ENCODE peak calls at places on chromosomes 12 and 14, in seven cellular contexts. X, W, K, E, R, A and L are unnamed samples.
A peak's percentile ranks its signal among the peaks of the same experiment; 100 is the strongest.

GRCh38 chr14:50980451-50980850 is 36.2 kb upstream of the PYGL start:
- DNase-seq in W (no peak), A (no peak), E (no peak), R (no peak), X (no peak), K (no peak), L (no peak)

GRCh38 chr12:5220835-5221234 is 177.2 kb downstream of the KCNA5 start:
- DNase-seq in R (no peak), X (no peak), E (no peak), A (no peak), W (no peak), K (no peak), L (no peak)

GRCh38 chr12:103930787-103931536 is 752 bp downstream of the HSP90B1 start:
- DNase-seq in E (peak; percentile 68), W (no peak), R (peak; percentile 68), X (peak; percentile 37), K (peak; percentile 26), A (no peak), L (peak; percentile 19)

GRCh38 chr14:31990959-31991541 is 86.1 kb upstream of the ARHGAP5 start:
- DNase-seq in K (no peak), W (no peak), X (no peak), E (peak; percentile 59), R (no peak), A (no peak), L (peak; percentile 60)

GRCh38 chr12:47740536-47741339 is 15.4 kb upstream of the ENDOU start:
- DNase-seq in X (no peak), A (no peak), E (no peak), R (peak; percentile 62), K (no peak), W (peak; percentile 31), L (no peak)

GRCh38 chr14:104246401-104247335 is 108.3 kb downstream of the KIF26A start:
- DNase-seq in W (no peak), A (no peak), K (no peak), E (no peak), R (no peak), X (no peak), L (peak; percentile 9)

GRCh38 chr14:49970474-49971147 is 77.7 kb downstream of the ARF6 start:
- DNase-seq in E (peak; percentile 43), R (peak; percentile 48), K (no peak), A (no peak), X (no peak), W (no peak), L (no peak)

GRCh38 chr12:117933545-117933944 is 35.2 kb downstream of the KSR2 start:
- DNase-seq in W (no peak), K (no peak), E (no peak), A (no peak), X (no peak), R (no peak), L (no peak)

GRCh38 chr12:103627189-103627855 is 40.2 kb downstream of the STAB2 start:
- DNase-seq in W (no peak), X (no peak), K (no peak), R (no peak), E (peak; percentile 20), A (no peak), L (no peak)

GRCh38 chr14:103898711-103899110 is 29.5 kb upstream of the TDRD9 start:
- DNase-seq in E (no peak), W (no peak), R (no peak), X (no peak), K (no peak), A (no peak), L (no peak)

GRCh38 chr12:53965251-53966069 is 7.5 kb upstream of the HOXC11 start:
- DNase-seq in X (peak; percentile 96), R (no peak), W (no peak), E (no peak), A (no peak), K (no peak), L (no peak)

GRCh38 chr12:17301544-17301943 is 695.6 kb upstream of the LMO3 start:
- DNase-seq in E (no peak), K (no peak), A (peak; percentile 3), W (no peak), X (peak; percentile 33), R (no peak), L (no peak)

GRCh38 chr12:63994704-63995103 is 150.2 kb downstream of the SRGAP1 start:
- DNase-seq in X (no peak), E (peak; percentile 76), W (peak; percentile 47), A (no peak), R (no peak), K (no peak), L (no peak)

GRCh38 chr14:103870891-103871595 is 23.7 kb upstream of the PPP1R13B start:
- DNase-seq in E (no peak), K (no peak), W (no peak), A (no peak), X (no peak), R (no peak), L (no peak)

GRCh38 chr12:82665142-82665923 is 21.4 kb upstream of the TMTC2 start:
- DNase-seq in E (no peak), K (no peak), W (no peak), R (no peak), X (peak; percentile 56), A (no peak), L (no peak)

GRCh38 chr12:106736051-106736957 is 38.2 kb upstream of the RIC8B start:
- DNase-seq in E (peak; percentile 13), K (no peak), R (peak; percentile 60), X (peak; percentile 30), W (no peak), A (no peak), L (peak; percentile 13)

GRCh38 chr12:77082021-77082420 is 16.7 kb upstream of the E2F7 start:
- DNase-seq in A (no peak), R (no peak), E (no peak), X (no peak), K (no peak), W (no peak), L (no peak)

GRCh38 chr12:57753938-57754337 is 965 bp upstream of the MARCHF9 start:
- DNase-seq in A (no peak), E (no peak), K (no peak), R (no peak), X (no peak), W (no peak), L (no peak)

GRCh38 chr14:50397461-50398196 is 948 bp upstream of the CDKL1 start:
- DNase-seq in A (no peak), R (no peak), X (peak; percentile 21), K (no peak), E (peak; percentile 63), W (peak; percentile 41), L (peak; percentile 68)

GRCh38 chr14:54000341-54000811 is 43.8 kb upstream of the BMP4 start:
- DNase-seq in K (no peak), X (no peak), A (no peak), R (no peak), W (no peak), E (peak; percentile 50), L (no peak)

GRCh38 chr12:65672441-65672840 is 151.8 kb upstream of the HMGA2 start:
- DNase-seq in K (no peak), X (peak; percentile 21), R (no peak), E (no peak), W (no peak), A (no peak), L (no peak)

GRCh38 chr12:68406134-68406576 is 74.0 kb upstream of the MDM1 start:
- DNase-seq in E (peak; percentile 81), W (peak; percentile 32), R (no peak), X (peak; percentile 52), A (no peak), K (no peak), L (peak; percentile 75)

GRCh38 chr12:5328669-5329068 is 103.2 kb upstream of the NTF3 start:
- DNase-seq in K (no peak), W (no peak), R (no peak), A (no peak), E (no peak), X (no peak), L (no peak)

GRCh38 chr12:11307143-11307542 is 3.1 kb downstream of the PRB4 start:
- DNase-seq in K (no peak), R (no peak), W (no peak), A (no peak), E (no peak), X (no peak), L (peak; percentile 63)
- H2AFZ ChIP-seq in K (no peak overlapping the region), R (no peak overlapping the region), W (no peak overlapping the region), A (no peak overlapping the region), E (no peak overlapping the region), X (no peak overlapping the region), L (no peak overlapping the region)

GRCh38 chr12:81205394-81205793 is 127.5 kb downstream of the ACSS3 start:
- DNase-seq in E (no peak), W (no peak), X (no peak), A (no peak), K (no peak), R (no peak), L (no peak)

GRCh38 chr12:81209001-81209400 is 131.1 kb downstream of the ACSS3 start:
- DNase-seq in R (no peak), X (no peak), E (peak; percentile 54), W (no peak), K (no peak), A (no peak), L (no peak)

GRCh38 chr12:81208193-81208946 is 130.5 kb downstream of the ACSS3 start:
- DNase-seq in E (peak; percentile 1), A (no peak), W (no peak), K (no peak), R (no peak), X (no peak), L (no peak)

GRCh38 chr12:81207173-81207572 is 129.3 kb downstream of the ACSS3 start:
- DNase-seq in A (no peak), X (peak; percentile 63), E (no peak), R (no peak), K (no peak), W (no peak), L (no peak)

GRCh38 chr12:81206425-81206824 is 128.5 kb downstream of the ACSS3 start:
- DNase-seq in K (no peak), E (no peak), W (no peak), X (peak; percentile 36), A (no peak), R (no peak), L (no peak)
- H2AFZ ChIP-seq in K (peak overlapping the region; percentile 31), E (no peak overlapping the region), W (no peak overlapping the region), X (no peak overlapping the region), A (no peak overlapping the region), R (no peak overlapping the region), L (no peak overlapping the region)

GRCh38 chr12:132686831-132687210 is 321 bp downstream of the POLE start:
- DNase-seq in E (peak; percentile 70), W (peak; percentile 84), A (no peak), X (peak; percentile 48), K (no peak), R (no peak), L (no peak)
- H2AFZ ChIP-seq in E (peak overlapping the region; percentile 66), W (no peak overlapping the region), A (no peak overlapping the region), X (no peak overlapping the region), K (peak overlapping the region; percentile 89), R (no peak overlapping the region), L (peak overlapping the region; percentile 71)

DNA sequence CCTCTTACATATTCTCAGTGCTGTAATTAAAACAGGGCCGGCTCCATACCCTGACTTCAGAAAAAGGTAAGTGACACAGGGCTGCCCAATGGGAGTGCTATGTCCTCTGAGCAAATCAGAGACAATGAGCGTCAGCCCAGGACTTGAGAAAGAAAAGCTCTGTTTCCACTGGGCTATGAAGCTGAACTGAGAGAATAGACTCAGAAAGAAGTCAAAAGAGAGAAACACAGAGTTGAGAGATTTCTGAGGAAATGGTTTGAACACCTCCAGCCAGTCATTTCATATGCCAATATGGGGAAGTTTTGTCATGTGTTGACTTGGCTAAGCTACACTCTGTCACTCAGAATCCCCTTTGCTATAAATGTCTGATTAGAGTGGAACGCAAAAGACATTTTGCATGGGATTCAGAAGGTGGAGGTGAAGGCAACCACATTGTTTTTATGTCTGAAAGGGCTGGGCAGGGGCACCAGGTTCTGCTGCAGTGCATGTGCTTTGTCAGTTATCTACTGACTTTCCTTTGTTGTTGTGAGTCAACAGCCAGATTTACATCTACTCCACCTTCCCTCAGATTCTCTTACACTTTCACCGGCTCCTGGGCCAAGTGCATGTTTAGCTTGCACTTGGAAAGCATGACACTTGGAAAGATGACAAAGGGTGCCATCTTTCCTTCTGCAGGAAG is 313.3 kb downstream of the DUSP6 start:
- DNase-seq in E (no peak), K (no peak), R (no peak), A (no peak), W (no peak), X (no peak), L (no peak)
- H2AFZ ChIP-seq in E (no peak overlapping the region), K (no peak overlapping the region), R (no peak overlapping the region), A (peak overlapping the region; percentile 5), W (no peak overlapping the region), X (peak overlapping the region; percentile 76), L (no peak overlapping the region)